ENCODE peak calls at places on chromosomes 7 and 10, in seven cellular contexts. D, E, O, K, I, Z and A are unnamed samples.

GRCh38 chr10:43862756-43863155 is 214.1 kb upstream of the ZNF32 start:
- DNase-seq in D (peak), E (no peak), O (no peak), K (no peak), I (no peak), Z (no peak), A (no peak)

GRCh38 chr10:110414563-110415309 is 83.0 kb upstream of the DUSP5 start:
- DNase-seq in D (peak), E (peak), O (no peak), K (no peak), I (no peak), Z (peak), A (no peak)

GRCh38 chr10:27709304-27709703 is 36.3 kb downstream of the MKX start:
- DNase-seq in D (no peak), E (no peak), O (no peak), K (no peak), I (no peak), Z (no peak), A (no peak)

GRCh38 chr10:48209246-48209645 is 65.2 kb downstream of the FRMPD2 start:
- DNase-seq in D (no peak), E (no peak), O (no peak), K (no peak), I (no peak), Z (peak), A (no peak)

GRCh38 chr10:77378950-77379349 is 258.7 kb downstream of the KCNMA1 start:
- DNase-seq in D (no peak), E (no peak), O (no peak), K (no peak), I (no peak), Z (no peak), A (no peak)

GRCh38 chr7:142385528-142386340 is 127.9 kb upstream of the PRSS58 start:
- DNase-seq in D (no peak), E (peak), O (no peak), K (peak), I (peak), Z (peak), A (peak)

GRCh38 chr7:101012931-101013330 is 7.0 kb upstream of the MUC17 start:
- DNase-seq in D (no peak), E (no peak), O (no peak), K (no peak), I (no peak), Z (no peak), A (no peak)

GRCh38 chr10:10533417-10533816 is 484.3 kb upstream of the CELF2 start:
- DNase-seq in D (no peak), E (no peak), O (no peak), K (peak), I (no peak), Z (no peak), A (no peak)

GRCh38 chr10:23198610-23198939 is 6.5 kb downstream of the PTF1A start:
- DNase-seq in D (no peak), E (no peak), O (no peak), K (no peak), I (no peak), Z (no peak), A (no peak)

GRCh38 chr7:41808541-41808940 is 105.7 kb upstream of the INHBA start:
- DNase-seq in D (no peak), E (no peak), O (no peak), K (no peak), I (no peak), Z (no peak), A (no peak)

GRCh38 chr7:88792361-88792760 is 3.2 kb downstream of the TEX47 start:
- DNase-seq in D (no peak), E (no peak), O (no peak), K (no peak), I (no peak), Z (no peak), A (no peak)

GRCh38 chr10:74177140-74177677 is 26.2 kb downstream of the ADK start:
- DNase-seq in D (no peak), E (peak), O (no peak), K (no peak), I (no peak), Z (peak), A (no peak)

GRCh38 chr7:37395618-37396259 is 52.9 kb downstream of the ELMO1 start:
- DNase-seq in D (no peak), E (no peak), O (no peak), K (no peak), I (no peak), Z (no peak), A (no peak)

GRCh38 chr10:79404231-79404609 is 41.2 kb downstream of the ZCCHC24 start:
- DNase-seq in D (no peak), E (no peak), O (no peak), K (peak), I (peak), Z (peak), A (no peak)

GRCh38 chr7:102891693-102892261 is 21.0 kb upstream of the LRRC17 start:
- DNase-seq in D (no peak), E (no peak), O (no peak), K (peak), I (peak), Z (peak), A (peak)

GRCh38 chr10:128061306-128062300 is 64.6 kb downstream of the MKI67 start:
- DNase-seq in D (no peak), E (no peak), O (no peak), K (no peak), I (no peak), Z (no peak), A (no peak)

GRCh38 chr7:82036146-82036886 is 266.5 kb upstream of the HGF start:
- DNase-seq in D (no peak), E (no peak), O (no peak), K (peak), I (peak), Z (peak), A (peak)